ENCODE peak calls at places on chromosomes 3 and 15, in five cellular contexts. A, K, D, O and H are unnamed samples.

GRCh38 chr3:32143849-32144757 is 37.7 kb downstream of the GPD1L start:
- DNase-seq in D (peak; percentile 61), K (no peak), A (peak; percentile 57), O (peak; percentile 62), H (peak; percentile 68)

GRCh38 chr3:67739851-67740250 is 85.4 kb upstream of the SUCLG2 start:
- DNase-seq in D (no peak), A (no peak), O (no peak), K (no peak), H (no peak)

GRCh38 chr3:112007641-112008040 is 8.9 kb downstream of the TAGLN3 start:
- DNase-seq in D (no peak), K (no peak), A (no peak), O (no peak), H (no peak)

GRCh38 chr3:112416391-112417212 is 82.7 kb downstream of the BTLA start:
- DNase-seq in A (no peak), K (no peak), D (no peak), O (no peak), H (no peak)

GRCh38 chr3:112061152-112061551 is 25.0 kb upstream of the C3orf52 start:
- DNase-seq in D (no peak), A (no peak), K (no peak), O (no peak), H (no peak)

GRCh38 chr3:151838574-151839312 is 24.8 kb downstream of the AADAC start:
- DNase-seq in D (peak; percentile 72), A (peak; percentile 33), K (no peak), O (peak; percentile 27), H (peak; percentile 44)

GRCh38 chr3:143548449-143548848 is 299.8 kb downstream of the SLC9A9 start:
- DNase-seq in O (no peak), K (no peak), A (no peak), D (no peak), H (no peak)

GRCh38 chr3:31606453-31606852 is 73.7 kb downstream of the STT3B start:
- DNase-seq in A (no peak), K (no peak), O (no peak), D (no peak), H (no peak)

GRCh38 chr3:72973031-72973723 is 23.4 kb upstream of the PPP4R2 start:
- DNase-seq in O (no peak), A (no peak), K (no peak), D (no peak), H (no peak)

GRCh38 chr15:69468241-69469121 is 15.9 kb downstream of the RPLP1 start:
- DNase-seq in K (no peak), D (no peak), A (no peak), O (no peak), H (no peak)

GRCh38 chr3:46566040-46566631 is at the start of gene LRRC2:
- DNase-seq in O (no peak), K (peak; percentile 61), A (no peak), D (peak; percentile 17), H (no peak)

GRCh38 chr3:32434206-32434605 is 42.6 kb downstream of the CMTM7 start:
- DNase-seq in O (no peak), K (no peak), A (no peak), D (no peak), H (no peak)

GRCh38 chr3:109112946-109113345 is 5.0 kb downstream of the MORC1 start:
- DNase-seq in K (no peak), D (no peak), O (no peak), A (no peak), H (no peak)

GRCh38 chr3:152258448-152259302 is 10.1 kb upstream of the MBNL1 start:
- DNase-seq in K (peak; percentile 50), A (peak; percentile 77), O (peak; percentile 81), D (no peak), H (peak; percentile 64)

GRCh38 chr3:42012935-42013651 is 51.2 kb upstream of the ULK4 start:
- DNase-seq in A (no peak), O (peak; percentile 56), D (peak; percentile 86), K (peak; percentile 78), H (peak; percentile 52)

GRCh38 chr15:96011109-96011608 is 319.3 kb upstream of the NR2F2 start:
- DNase-seq in A (no peak), O (no peak), D (no peak), K (no peak), H (no peak)

GRCh38 chr15:69576035-69576526 is 123.5 kb downstream of the RPLP1 start:
- DNase-seq in D (peak; percentile 57), O (peak; percentile 87), K (peak; percentile 61), A (no peak), H (peak; percentile 76)

GRCh38 chr3:40120816-40121215 is 188.7 kb upstream of the EIF1B start:
- DNase-seq in D (no peak), O (no peak), K (no peak), A (no peak), H (no peak)

GRCh38 chr3:37458162-37458895 is 283.9 kb upstream of the LRRFIP2 start:
- DNase-seq in K (peak; percentile 59), D (no peak), O (no peak), A (no peak), H (no peak)

GRCh38 chr3:46114324-46114988 is 87.2 kb upstream of the XCR1 start:
- DNase-seq in O (no peak), D (no peak), A (no peak), K (no peak), H (peak; percentile 89)

GRCh38 chr3:4772171-4772804 is 206.9 kb upstream of the BHLHE40 start:
- DNase-seq in A (no peak), D (no peak), K (peak; percentile 77), O (no peak), H (no peak)

GRCh38 chr15:78938608-78939488 is 6.0 kb downstream of the CTSH start:
- DNase-seq in K (no peak), A (no peak), O (no peak), D (peak; percentile 13), H (no peak)

GRCh38 chr3:148319161-148319915 is 378.4 kb upstream of the AGTR1 start:
- DNase-seq in A (no peak), O (no peak), K (no peak), D (peak; percentile 86), H (no peak)

GRCh38 chr3:184234224-184234623 is 4.8 kb downstream of the VWA5B2 start:
- DNase-seq in D (no peak), O (peak; percentile 67), K (peak; percentile 69), A (no peak), H (peak; percentile 45)

GRCh38 chr15:76140069-76140454 is 80.3 kb downstream of the TMEM266 start:
- DNase-seq in K (no peak), A (no peak), O (no peak), D (no peak), H (no peak)

GRCh38 chr15:94237903-94238302 is 6.5 kb downstream of the MCTP2 start:
- DNase-seq in O (no peak), A (no peak), D (no peak), K (no peak), H (no peak)

GRCh38 chr3:171175840-171176239 is 149.3 kb upstream of the SLC2A2 start:
- DNase-seq in A (no peak), K (no peak), O (no peak), D (no peak), H (no peak)

GRCh38 chr15:100186366-100186765 is 155.4 kb downstream of the ADAMTS17 start:
- DNase-seq in A (no peak), O (no peak), K (no peak), D (no peak), H (no peak)

GRCh38 chr3:133937061-133937686 is 41.5 kb upstream of the RAB6B start:
- DNase-seq in O (no peak), A (no peak), D (no peak), K (no peak), H (no peak)

GRCh38 chr3:172341482-172342059 is 106.7 kb downstream of the GHSR start:
- DNase-seq in A (peak; percentile 33), O (peak; percentile 13), K (no peak), D (peak; percentile 80), H (no peak)

GRCh38 chr3:113018461-113019181 is 27.8 kb downstream of the GTPBP8 start:
- DNase-seq in A (peak; percentile 4), D (no peak), K (no peak), O (no peak), H (no peak)

GRCh38 chr3:191882289-191882688 is 421.3 kb downstream of the PYDC2 start:
- DNase-seq in D (no peak), O (no peak), K (no peak), A (no peak), H (no peak)

GRCh38 chr15:59516655-59517461 is 78.9 kb downstream of the FAM81A start:
- DNase-seq in O (no peak), K (no peak), D (peak; percentile 58), A (no peak), H (no peak)

GRCh38 chr3:11919390-11919789 is 72.7 kb upstream of the TAMM41 start:
- DNase-seq in K (no peak), O (no peak), A (no peak), D (no peak), H (no peak)

GRCh38 chr3:15429080-15429479 is 1.7 kb downstream of the EAF1 start:
- DNase-seq in D (no peak), A (no peak), O (no peak), K (no peak), H (no peak)
- H3K4me3 ChIP-seq in D (no peak overlapping the region), A (peak overlapping the region; percentile 89), O (peak overlapping the region; percentile 84), K (peak overlapping the region; percentile 80), H (peak overlapping the region; percentile 86)

GRCh38 chr3:164144824-164145223 is 933.5 kb downstream of the SI start:
- DNase-seq in A (no peak), D (no peak), K (no peak), O (no peak), H (no peak)
- H3K9me3 ChIP-seq in A (peaks cover 25% of the 10 kb centered on the region), D (no peaks in the 10 kb centered on the region), K (no peaks in the 10 kb centered on the region), O (peaks cover 2% of the 10 kb centered on the region), H (no peaks in the 10 kb centered on the region)

DNA sequence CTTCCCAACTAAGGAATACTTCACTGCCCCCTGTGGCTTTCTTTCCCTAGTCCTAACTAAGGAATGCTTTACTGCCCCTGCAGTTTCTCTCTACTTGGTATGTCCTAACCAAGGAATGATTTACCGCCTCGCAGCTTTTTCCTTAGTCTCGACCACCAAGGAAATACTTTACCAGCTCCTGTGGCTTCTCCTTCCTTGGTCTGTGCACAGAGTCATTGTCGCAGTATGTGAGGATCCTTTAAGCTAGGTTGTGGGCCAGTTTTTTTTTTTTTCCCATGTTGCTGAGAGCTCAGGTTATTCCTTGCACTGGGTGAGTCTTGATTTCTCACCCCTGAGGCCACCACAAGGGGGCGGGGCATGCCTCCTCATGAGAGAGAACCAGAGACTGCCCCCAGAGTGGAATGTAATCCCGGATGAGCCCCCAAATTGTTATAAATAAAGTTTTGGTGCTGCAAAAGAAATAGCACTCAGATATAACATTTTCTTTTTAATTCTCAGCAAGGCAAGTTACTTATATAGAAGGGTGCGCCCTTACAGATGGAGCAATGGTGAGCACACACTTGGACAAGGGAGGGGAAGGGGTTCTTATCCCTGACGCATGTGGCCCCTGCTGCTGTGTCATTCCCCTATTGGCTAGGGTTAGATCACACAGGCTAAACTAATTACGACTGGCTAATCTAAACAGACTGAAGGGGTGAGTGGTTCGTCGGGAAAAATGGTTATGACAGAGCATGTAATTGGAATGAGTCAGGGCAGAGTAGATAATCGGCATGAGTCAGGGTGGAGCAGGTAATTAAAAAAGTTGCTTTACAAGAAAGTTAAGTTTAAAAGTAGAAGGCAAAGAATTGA is 27.0 kb downstream of the NDUFB4 start:
- DNase-seq in O (peak; percentile 48), D (peak; percentile 53), A (peak; percentile 57), K (no peak), H (peak; percentile 60)
- H3K4me3 ChIP-seq in O (no peak overlapping the region), D (no peak overlapping the region), A (no peak overlapping the region), K (no peak overlapping the region), H (no peak overlapping the region)

GRCh38 chr15:25095179-25095578 is 140.4 kb downstream of the SNRPN start:
- DNase-seq in K (no peak), A (no peak), O (no peak), D (no peak), H (no peak)
- H3K9me3 ChIP-seq in K (peaks cover 62% of the 10 kb centered on the region), A (peaks cover 11% of the 10 kb centered on the region), O (peaks cover 2% of the 10 kb centered on the region), D (no peaks in the 10 kb centered on the region), H (peaks cover 6% of the 10 kb centered on the region)

GRCh38 chr3:13880811-13881156 is 913 bp upstream of the WNT7A start:
- DNase-seq in D (no peak), A (no peak), O (no peak), K (no peak), H (no peak)
- H3K4me3 ChIP-seq in D (no peak overlapping the region), A (no peak overlapping the region), O (peak overlapping the region; percentile 53), K (peak overlapping the region; percentile 46), H (no peak overlapping the region)